ENCODE peak calls at places on chromosomes 12 and 14, in five cellular contexts. E is upper lobe of right lung, Q is fibroblast of the aortic adventitia, P is cardiac muscle cell, J is epithelial cell of proximal tubule. U is an unnamed sample.

GRCh38 chr12:94648578-94648977 is 1.8 kb downstream of the TMCC3 start:
- DNase-seq in J (no peak), P (no peak), Q (no peak), E (no peak), U (no peak)

GRCh38 chr12:88805286-88805685 is 225.0 kb upstream of the KITLG start:
- DNase-seq in E (no peak), Q (peak), J (no peak), P (no peak), U (no peak)

GRCh38 chr14:72033331-72033730 is 101.1 kb downstream of the RGS6 start:
- DNase-seq in Q (no peak), E (no peak), J (no peak), P (no peak), U (no peak)

GRCh38 chr14:26598672-26599131 is 869 bp upstream of the NOVA1 start:
- DNase-seq in P (no peak), J (no peak), E (no peak), Q (no peak), U (no peak)

GRCh38 chr14:36647827-36648753 is 13.6 kb upstream of the PAX9 start:
- DNase-seq in P (peak), J (no peak), Q (peak), E (peak), U (peak)

GRCh38 chr12:14911131-14911530 is 25.5 kb upstream of the MGP start:
- DNase-seq in J (no peak), Q (no peak), P (no peak), E (no peak), U (no peak)

GRCh38 chr12:110333201-110333600 is 52.2 kb downstream of the ATP2A2 start:
- DNase-seq in E (no peak), Q (no peak), P (no peak), J (no peak), U (no peak)

GRCh38 chr12:94994312-94994711 is 9.2 kb downstream of the NDUFA12 start:
- DNase-seq in J (no peak), E (no peak), P (no peak), Q (peak), U (peak)

GRCh38 chr14:74628418-74628817 is 16.4 kb upstream of the LTBP2 start:
- DNase-seq in Q (no peak), J (no peak), P (no peak), E (no peak), U (no peak)

GRCh38 chr12:9064815-9065606 is 50.7 kb downstream of the A2M start:
- DNase-seq in P (peak), E (peak), Q (peak), J (no peak), U (peak)

GRCh38 chr14:103185051-103186027 is 62.1 kb downstream of the TNFAIP2 start:
- DNase-seq in E (peak), P (peak), Q (peak), J (no peak), U (peak)

GRCh38 chr14:93974833-93975232 is 1.5 kb downstream of the ASB2 start:
- DNase-seq in Q (no peak), E (peak), P (no peak), J (no peak), U (no peak)
- H3K4me3 ChIP-seq in Q (no peak), E (no peak), P (no peak), J (no peak), U (no peak)

DNA sequence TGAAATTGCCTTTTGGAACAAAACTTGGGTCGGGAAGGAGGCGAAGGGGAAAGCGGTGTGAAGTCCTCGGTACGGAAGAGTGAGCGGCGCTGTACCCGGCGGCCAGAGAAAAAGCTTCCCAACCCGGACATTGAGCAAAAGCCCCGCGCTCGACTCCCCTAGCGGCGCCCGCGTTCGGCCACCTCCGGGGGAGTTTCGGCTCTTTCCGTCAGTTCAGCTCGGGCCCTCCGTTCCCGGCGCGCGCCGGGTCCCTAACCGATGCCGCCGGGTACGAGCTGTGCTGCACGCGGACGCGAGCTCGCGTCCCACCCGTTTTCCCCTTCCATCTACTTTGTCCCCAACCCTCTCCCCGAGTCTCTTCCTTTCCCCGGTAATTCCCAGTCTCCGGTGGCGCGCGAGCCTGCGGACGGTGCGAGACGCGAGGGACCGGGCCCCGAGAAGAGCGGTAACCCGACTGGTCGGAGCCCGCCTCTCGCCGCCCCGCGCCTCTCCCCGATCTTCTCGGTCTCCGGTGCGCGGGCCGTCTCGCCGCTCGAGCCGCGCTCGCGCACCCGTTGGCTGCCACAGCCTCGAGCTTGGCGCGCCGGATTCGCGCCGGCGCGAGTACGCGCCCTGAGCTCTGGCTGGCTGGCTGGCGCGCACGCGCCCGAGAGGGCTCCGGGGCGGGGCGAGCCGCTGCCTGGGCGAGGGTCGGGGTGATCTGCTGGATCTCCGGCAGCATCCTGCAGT is 446 bp upstream of the SPATS2 start:
- DNase-seq in E (peak), P (peak), Q (peak), J (no peak), U (peak)
- TF ChIP-seq CTCF in E (peak), P (peak), Q (peak), J (no peak), U (peak)

GRCh38 chr12:11877102-11877826 is 193.5 kb upstream of the BCL2L14 start:
- DNase-seq in J (no peak), Q (no peak), P (no peak), E (no peak), U (no peak)
- H3K4me3 ChIP-seq in J (no peak), Q (no peak), P (no peak), E (no peak), U (no peak)

GRCh38 chr12:78470354-78471195 is 394.0 kb upstream of the SYT1 start:
- DNase-seq in P (peak), J (no peak), Q (peak), E (no peak), U (peak)
- TF ChIP-seq CTCF in P (peak), J (peak), Q (peak), E (peak), U (peak)

GRCh38 chr14:21539154-21539940 is 13.2 kb upstream of the SALL2 start:
- DNase-seq in J (no peak), E (no peak), Q (no peak), P (no peak), U (no peak)

GRCh38 chr14:21535545-21536394 is 9.6 kb upstream of the SALL2 start:
- DNase-seq in J (no peak), P (no peak), Q (no peak), E (no peak), U (no peak)

GRCh38 chr14:21536395-21537087 is 10.4 kb upstream of the SALL2 start:
- DNase-seq in J (no peak), P (peak), E (no peak), Q (no peak), U (no peak)

GRCh38 chr14:21534576-21534975 is 8.4 kb upstream of the SALL2 start:
- DNase-seq in E (no peak), P (no peak), J (no peak), Q (no peak), U (no peak)

DNA sequence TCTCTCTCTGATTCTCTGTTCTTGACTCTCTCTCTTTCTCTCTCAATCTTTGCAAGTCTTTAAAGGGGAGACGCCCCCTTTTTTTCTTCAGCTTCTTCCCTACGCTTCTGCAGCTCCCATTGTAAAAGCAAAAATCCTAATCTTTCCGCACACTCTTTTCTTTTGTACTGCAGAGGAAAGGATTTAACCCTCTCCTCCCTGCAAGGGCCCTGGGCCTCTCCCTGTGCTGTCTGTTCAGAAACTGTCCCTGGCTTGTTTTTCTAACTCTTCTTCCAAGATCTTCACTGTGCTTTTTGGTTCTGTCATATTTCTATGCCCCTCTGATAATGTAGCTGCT is 10.9 kb upstream of the SALL2 start:
- DNase-seq in J (no peak), P (no peak), Q (no peak), E (no peak), U (no peak)
- H3K4me3 ChIP-seq in J (no peak), P (peak), Q (peak), E (peak), U (no peak)

DNA sequence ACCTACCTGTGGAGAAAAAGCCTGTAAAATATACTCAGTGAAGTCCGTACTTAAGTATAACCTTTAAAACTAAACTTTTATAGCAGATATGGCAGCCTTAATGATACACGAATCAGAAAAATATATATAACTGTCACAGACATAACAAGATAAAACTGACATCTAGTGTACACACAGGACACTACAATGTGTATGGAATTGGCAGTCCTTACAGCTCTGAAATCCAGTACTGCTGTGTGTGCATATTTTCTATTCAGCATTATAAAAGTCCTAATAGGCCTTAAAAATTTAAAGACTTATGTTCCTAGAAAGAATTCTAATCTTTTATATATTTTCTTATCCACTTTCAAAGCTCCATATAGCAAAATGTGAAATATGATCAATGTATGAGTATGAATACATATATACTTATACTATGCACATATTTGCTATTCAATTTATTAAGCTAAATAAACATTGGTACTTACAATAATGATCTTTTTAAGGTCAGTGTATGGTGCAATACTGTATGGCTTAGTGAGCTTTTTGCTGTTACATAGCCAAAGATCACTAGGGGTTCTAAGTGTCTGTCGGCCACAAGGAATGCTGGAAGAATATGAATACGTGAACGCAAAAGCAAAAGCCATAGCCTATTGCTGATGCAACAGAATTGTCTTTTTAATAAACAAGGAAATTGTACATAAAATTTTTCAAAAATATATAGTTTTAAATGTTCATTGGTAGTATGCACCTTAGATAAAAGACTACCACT is 69.2 kb downstream of the C2CD5 start:
- DNase-seq in P (no peak), Q (no peak), E (no peak), J (no peak), U (peak)
- TF ChIP-seq CTCF in P (no peak), Q (no peak), E (no peak), J (no peak), U (no peak)

DNA sequence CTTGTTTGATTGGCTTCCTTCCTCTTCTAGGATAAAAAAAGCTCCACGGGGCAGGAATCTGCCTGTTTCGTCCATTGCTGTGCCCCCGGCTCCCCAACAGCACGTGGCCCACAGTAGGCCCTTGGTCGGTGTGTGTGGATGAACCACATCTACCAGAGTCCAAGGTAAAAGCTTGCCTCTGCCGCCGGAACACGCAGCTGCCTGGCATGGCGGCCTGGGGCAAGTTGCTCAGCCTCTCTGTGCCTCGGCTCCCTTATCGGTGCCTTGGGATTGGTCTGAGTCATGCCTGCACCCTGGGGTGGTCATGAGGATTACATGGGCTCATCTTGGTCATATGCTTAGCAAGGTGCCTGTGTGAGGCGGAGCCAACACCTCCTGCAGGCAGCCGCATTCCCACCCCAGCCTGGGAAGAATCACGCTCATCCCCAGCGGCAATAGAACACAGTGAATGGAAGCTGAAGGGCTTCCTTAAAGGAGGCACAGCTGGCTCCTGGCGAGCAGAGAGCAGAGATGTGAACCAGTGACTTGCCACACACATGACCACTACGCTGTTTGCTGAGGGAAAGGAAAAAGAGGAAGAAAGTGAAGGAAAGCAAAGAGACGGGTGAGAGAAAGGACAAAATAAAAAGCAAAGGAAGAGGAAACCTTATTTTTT is 5.5 kb upstream of the SCARB1 start:
- DNase-seq in Q (no peak), J (no peak), E (peak), P (no peak), U (no peak)
- H3K4me3 ChIP-seq in Q (no peak), J (no peak), E (peak), P (no peak), U (no peak)

DNA sequence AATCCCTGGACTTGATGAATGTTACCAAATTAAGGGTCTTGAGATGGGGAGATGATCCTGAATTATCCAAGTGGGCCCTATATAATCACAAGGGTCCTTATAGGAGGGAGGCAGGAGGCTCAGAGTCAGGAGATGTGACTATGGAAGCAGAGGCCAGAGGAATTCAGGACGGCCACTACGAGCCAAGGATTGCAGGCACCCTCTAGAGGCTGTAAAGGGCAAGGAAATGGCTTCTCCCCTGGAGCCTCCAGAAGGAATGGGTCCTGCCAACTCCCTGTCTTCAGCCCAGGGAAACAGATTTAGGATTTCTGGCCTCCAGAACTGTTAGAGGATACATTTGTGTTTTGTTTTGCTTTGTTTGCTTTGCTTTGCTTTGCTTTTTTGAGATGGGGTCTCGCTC is 8.8 kb downstream of the BDKRB1 start:
- DNase-seq in J (no peak), P (no peak), Q (peak), E (no peak), U (no peak)
- TF ChIP-seq CTCF in J (peak), P (peak), Q (peak), E (peak), U (peak)

DNA sequence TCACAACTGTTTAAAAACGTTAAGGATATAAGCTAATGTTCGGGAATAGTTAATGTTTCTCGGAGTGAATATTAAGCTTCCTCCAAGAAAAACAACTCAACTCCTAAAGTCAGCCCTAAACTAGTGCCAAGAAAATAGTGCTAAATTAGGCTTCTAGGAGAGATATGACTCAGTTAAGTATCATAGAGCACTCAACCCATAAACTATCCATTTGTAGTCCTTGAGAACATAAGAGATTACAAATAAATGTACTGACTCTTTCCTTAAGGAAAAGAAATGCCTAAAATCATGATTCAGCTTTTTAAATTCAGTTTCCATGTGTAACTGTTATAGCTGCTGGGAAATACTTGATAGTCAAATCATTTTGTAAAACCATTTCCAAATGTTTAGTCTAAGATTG is 117.1 kb downstream of the HMGA2 start:
- DNase-seq in E (no peak), P (no peak), J (peak), Q (peak), U (peak)
- H3K4me3 ChIP-seq in E (no peak), P (no peak), J (no peak), Q (peak), U (no peak)

U was measured in astrocyte of the spinal cord.